ENCODE peak calls at places on chromosomes 3 and 15, in five cellular contexts. L is stimulated activated CD8-positive, alpha-beta memory T cell treated with anti-CD3 and anti-CD28 coated beads, Interleukin-4, amount 100 ng/mL, for 1 hour; X is COR-L47; A is stimulated activated CD4-positive, alpha-beta T cell treated with anti-CD3 and anti-CD28 coated beads, Interleukin-15, amount 100 ng/mL, for 1 hour; G is NCI-H1105. N is an unnamed sample.

GRCh38 chr3:53324011-53324544 is 23.3 kb downstream of the DCP1A start:
- DNase-seq in L (no peak), X (no peak), A (no peak), G (no peak), N (no peak)

GRCh38 chr3:195065142-195065863 is 205.7 kb downstream of the XXYLT1 start:
- DNase-seq in L (no peak), X (no peak), A (no peak), G (no peak), N (no peak)

GRCh38 chr15:47773163-47773562 is 55.9 kb downstream of the SEMA6D start:
- DNase-seq in L (no peak), X (no peak), A (no peak), G (no peak), N (no peak)

GRCh38 chr15:62079594-62079993 is 12.8 kb downstream of the C2CD4A start:
- DNase-seq in L (no peak), X (no peak), A (no peak), G (no peak), N (no peak)

GRCh38 chr3:115615001-115615447 is 8.3 kb upstream of the GAP43 start:
- DNase-seq in L (no peak), X (no peak), A (no peak), G (no peak), N (no peak)

GRCh38 chr3:25448750-25449684 is 21.0 kb downstream of the RARB start:
- DNase-seq in L (no peak), X (peak), A (no peak), G (no peak), N (no peak)

GRCh38 chr15:66078929-66079275 is 174.6 kb downstream of the MEGF11 start:
- DNase-seq in L (no peak), X (no peak), A (no peak), G (no peak), N (no peak)

GRCh38 chr3:37290551-37290950 is 116.2 kb upstream of the LRRFIP2 start:
- DNase-seq in L (no peak), X (no peak), A (no peak), G (no peak), N (no peak)

GRCh38 chr15:28861031-28861534 is 12.6 kb upstream of the GOLGA6L7 start:
- DNase-seq in L (no peak), X (no peak), A (no peak), G (no peak), N (no peak)

GRCh38 chr3:48118322-48118721 is 69.9 kb downstream of the CDC25A start:
- DNase-seq in L (no peak), X (no peak), A (no peak), G (no peak), N (no peak)

GRCh38 chr15:58307313-58307961 is 124.4 kb upstream of the LIPC start:
- DNase-seq in L (no peak), X (peak), A (no peak), G (peak), N (no peak)

GRCh38 chr3:124586126-124587052 is 143.9 kb upstream of the UMPS start:
- DNase-seq in L (no peak), X (no peak), A (no peak), G (no peak), N (no peak)

GRCh38 chr3:196388946-196389345 is 43.3 kb downstream of the UBXN7 start:
- DNase-seq in L (no peak), X (no peak), A (no peak), G (no peak), N (no peak)

GRCh38 chr15:69755571-69756310 is 303.1 kb downstream of the RPLP1 start:
- DNase-seq in L (peak), X (no peak), A (peak), G (no peak), N (peak)

GRCh38 chr15:101684384-101684783 is 32.2 kb upstream of the TM2D3 start:
- DNase-seq in L (no peak), X (no peak), A (no peak), G (no peak), N (no peak)

GRCh38 chr3:52174896-52175295 is 20.7 kb upstream of the POC1A start:
- DNase-seq in L (no peak), X (no peak), A (no peak), G (no peak), N (no peak)

GRCh38 chr15:70127797-70128756 is 30.4 kb upstream of the TLE3 start:
- DNase-seq in L (no peak), X (no peak), A (no peak), G (no peak), N (no peak)

GRCh38 chr3:62084558-62084957 is 288.8 kb downstream of the FEZF2 start:
- DNase-seq in L (no peak), X (peak), A (no peak), G (no peak), N (no peak)

GRCh38 chr3:45319231-45320085 is 68.9 kb upstream of the LARS2 start:
- DNase-seq in L (no peak), X (no peak), A (no peak), G (no peak), N (no peak)

GRCh38 chr3:182052360-182052759 is 340.6 kb downstream of the SOX2 start:
- DNase-seq in L (no peak), X (no peak), A (no peak), G (peak), N (no peak)

GRCh38 chr15:48266029-48266428 is 59.9 kb downstream of the SLC12A1 start:
- DNase-seq in L (no peak), X (no peak), A (no peak), G (no peak), N (no peak)

GRCh38 chr3:177935008-177935407 is 601.2 kb upstream of the KCNMB2 start:
- DNase-seq in L (no peak), X (no peak), A (no peak), G (no peak), N (no peak)

GRCh38 chr3:195093731-195094130 is 177.2 kb downstream of the XXYLT1 start:
- DNase-seq in L (no peak), X (no peak), A (no peak), G (no peak), N (no peak)

GRCh38 chr15:33720952-33721351 is 247.3 kb upstream of the CHRM5 start:
- DNase-seq in L (no peak), X (no peak), A (no peak), G (no peak), N (no peak)

GRCh38 chr3:23324745-23325144 is 121.6 kb downstream of the UBE2E2 start:
- DNase-seq in L (no peak), X (no peak), A (no peak), G (no peak), N (no peak)

GRCh38 chr3:124887177-124887995 is at the start of gene ITGB5:
- DNase-seq in L (no peak), X (peak), A (no peak), G (no peak), N (no peak)

GRCh38 chr3:11582123-11582968 is 61.4 kb downstream of the VGLL4 start:
- DNase-seq in L (no peak), X (no peak), A (no peak), G (no peak), N (no peak)

GRCh38 chr3:98733055-98733777 is 29.9 kb upstream of the ST3GAL6 start:
- DNase-seq in L (no peak), X (no peak), A (no peak), G (peak), N (no peak)

N was measured in central memory CD8-positive, alpha-beta T cell.